ENCODE peak calls at places on chromosomes 2 and 18, in ten cellular contexts. D is HCT116, G is uterus, Q is suprapubic skin, J is adrenal gland, W is K562, Z is gastrocnemius medialis, M is A549, X is ovary, F is IMR-90. E is an unnamed sample. For H3K4me1, the result is how much of the 10 kb centered on the place peaks cover.

GRCh38 chr2:173355132-173355865 is 627 bp downstream of the CDCA7 start:
- DNase-seq in J (peak), Z (peak), Q (peak), G (peak), M (peak), W (peak), F (peak), D (peak), X (peak), E (peak)

GRCh38 chr2:125167820-125168219 is 1142.7 kb downstream of the CNTNAP5 start:
- DNase-seq in W (no peak), G (no peak), Z (no peak), D (no peak), J (no peak), F (peak), X (no peak), M (no peak), Q (no peak), E (no peak)

GRCh38 chr2:106644623-106645022 is 157.5 kb downstream of the CD8B2 start:
- DNase-seq in X (no peak), G (no peak), W (no peak), D (no peak), Z (no peak), M (no peak), J (no peak), Q (no peak), F (no peak), E (no peak)

GRCh38 chr2:46540496-46541342 is 61.4 kb downstream of the TMEM247 start:
- DNase-seq in F (peak), M (peak), X (no peak), J (peak), D (no peak), Q (no peak), W (no peak), Z (peak), G (peak), E (no peak)

GRCh38 chr2:109447811-109448210 is 166.0 kb downstream of the SEPTIN10 start:
- DNase-seq in Z (no peak), F (no peak), J (no peak), G (peak), W (no peak), M (no peak), Q (no peak), D (no peak), X (no peak), E (no peak)

GRCh38 chr2:163407296-163407695 is 328.5 kb downstream of the FIGN start:
- DNase-seq in W (no peak), X (no peak), Q (no peak), M (no peak), J (no peak), G (no peak), Z (no peak), F (peak), D (no peak), E (peak)

GRCh38 chr18:76256897-76257500 is 238.0 kb downstream of the ZNF516 start:
- DNase-seq in F (peak), M (peak), G (peak), X (peak), D (peak), W (no peak), J (no peak), Q (no peak), Z (no peak), E (no peak)

GRCh38 chr18:5296706-5297320 is 1.3 kb upstream of the ZBTB14 start:
- DNase-seq in G (peak), F (peak), D (peak), Q (peak), J (peak), X (peak), M (peak), W (peak), Z (peak), E (peak)

GRCh38 chr2:9773905-9774239 is 69.4 kb upstream of the TAF1B start:
- DNase-seq in Z (peak), M (no peak), G (no peak), Q (no peak), D (no peak), X (no peak), F (no peak), J (no peak), W (no peak), E (no peak)

GRCh38 chr2:15560404-15560987 is 638 bp downstream of the NBAS start:
- DNase-seq in W (no peak), G (no peak), X (peak), F (peak), M (peak), Q (no peak), D (no peak), Z (no peak), J (peak), E (peak)

GRCh38 chr2:172211507-172211906 is 108.8 kb upstream of the DLX2 start:
- DNase-seq in D (no peak), M (no peak), Q (no peak), W (no peak), G (no peak), J (no peak), X (no peak), F (peak), Z (no peak), E (no peak)

GRCh38 chr18:30527917-30528316 is 514.6 kb downstream of the DSC3 start:
- DNase-seq in W (no peak), Z (no peak), D (no peak), X (no peak), F (no peak), M (no peak), Q (no peak), G (no peak), J (no peak), E (no peak)

GRCh38 chr2:25851740-25852503 is 26.4 kb downstream of the ASXL2 start:
- DNase-seq in J (no peak), Q (no peak), M (peak), X (no peak), G (no peak), D (peak), W (peak), Z (no peak), F (peak), E (no peak)

GRCh38 chr2:44804406-44805235 is 136.9 kb upstream of the SIX3 start:
- DNase-seq in M (no peak), D (no peak), W (no peak), F (no peak), Z (no peak), G (no peak), J (no peak), X (no peak), Q (no peak), E (no peak)

GRCh38 chr2:189658281-189658680 is 3.0 kb upstream of the ASNSD1 start:
- DNase-seq in D (no peak), X (no peak), J (no peak), Q (no peak), F (no peak), W (no peak), G (no peak), M (no peak), Z (no peak), E (no peak)

GRCh38 chr18:7158201-7158600 is 40.6 kb upstream of the LAMA1 start:
- DNase-seq in Q (no peak), D (no peak), G (no peak), W (no peak), F (peak), J (no peak), Z (no peak), M (no peak), X (no peak), E (no peak)

GRCh38 chr2:160353166-160353565 is 140.4 kb downstream of the RBMS1 start:
- DNase-seq in F (no peak), Z (no peak), W (no peak), G (no peak), M (no peak), D (no peak), X (no peak), Q (no peak), J (no peak), E (no peak)

GRCh38 chr18:57931038-57931437 is 113.0 kb upstream of the NEDD4L start:
- DNase-seq in G (no peak), D (no peak), W (no peak), Q (no peak), Z (no peak), X (no peak), M (no peak), F (no peak), J (no peak), E (no peak)

GRCh38 chr2:52629944-52630343 is 1137.7 kb upstream of the CHAC2 start:
- DNase-seq in G (no peak), J (no peak), Q (no peak), Z (no peak), X (no peak), D (no peak), F (no peak), M (no peak), W (no peak), E (no peak)

GRCh38 chr2:36459725-36460137 is 104.2 kb downstream of the CRIM1 start:
- DNase-seq in J (peak), D (peak), Q (no peak), F (peak), M (peak), G (no peak), W (peak), X (no peak), Z (no peak), E (no peak)

GRCh38 chr2:203804070-203804469 is 63.5 kb upstream of the CTLA4 start:
- DNase-seq in W (no peak), G (no peak), Z (peak), M (no peak), J (no peak), Q (peak), X (no peak), D (no peak), F (peak), E (no peak)

GRCh38 chr2:173990970-173991819 is 26.0 kb upstream of the SP3 start:
- DNase-seq in Q (peak), X (peak), F (peak), M (no peak), J (no peak), D (no peak), G (peak), W (no peak), Z (peak), E (peak)

GRCh38 chr18:13218376-13219011 is at the start of gene LDLRAD4:
- DNase-seq in J (peak), Q (peak), X (no peak), Z (peak), W (no peak), D (no peak), G (peak), M (no peak), F (no peak), E (peak)

GRCh38 chr2:137689549-137689948 is 274.7 kb upstream of the HNMT start:
- DNase-seq in J (no peak), G (no peak), Q (no peak), Z (no peak), X (no peak), W (no peak), D (no peak), F (no peak), M (no peak), E (no peak)

GRCh38 chr2:231186325-231186724 is 12.1 kb upstream of the ARMC9 start:
- DNase-seq in F (no peak), Q (peak), W (no peak), J (no peak), Z (no peak), D (no peak), M (no peak), X (no peak), G (no peak), E (no peak)

GRCh38 chr2:126776701-126777619 is 121.0 kb downstream of the GYPC start:
- DNase-seq in X (peak), D (peak), F (peak), W (peak), G (peak), M (peak), Z (peak), J (peak), Q (peak), E (peak)

GRCh38 chr2:182240862-182241371 is 185.9 kb downstream of the PDE1A start:
- DNase-seq in D (peak), Q (no peak), F (peak), J (peak), G (peak), Z (no peak), M (peak), W (no peak), X (no peak), E (no peak)

GRCh38 chr2:96144481-96145027 is 686 bp downstream of the DUSP2 start:
- DNase-seq in J (no peak), W (no peak), Q (peak), D (no peak), X (no peak), F (no peak), M (no peak), G (no peak), Z (no peak), E (peak)

GRCh38 chr2:96145028-96145939 is at the start of gene DUSP2:
- DNase-seq in M (peak), Q (peak), G (peak), D (peak), X (peak), W (no peak), J (peak), F (peak), Z (peak), E (peak)

GRCh38 chr2:96143848-96144480 is 1.3 kb downstream of the DUSP2 start:
- DNase-seq in Q (peak), F (no peak), Z (no peak), X (peak), W (no peak), M (no peak), G (no peak), D (peak), J (no peak), E (no peak)

GRCh38 chr2:96142217-96143113 is 2.8 kb downstream of the DUSP2 start:
- DNase-seq in F (no peak), J (no peak), M (no peak), G (no peak), D (no peak), W (peak), Q (no peak), Z (no peak), X (peak), E (no peak)

GRCh38 chr2:96143231-96143847 is 1.9 kb downstream of the DUSP2 start:
- DNase-seq in M (no peak), W (no peak), D (no peak), G (no peak), Q (peak), Z (no peak), X (peak), J (no peak), F (no peak), E (no peak)
- H3K4me1 ChIP-seq in M (under half), W (under half), D (under half), G (under half), Q (half or more), Z (under half), X (under half), J (under half), F (under half), E (under half)

GRCh38 chr2:144358979-144359541 is 160.9 kb downstream of the ZEB2 start:
- DNase-seq in J (no peak), Z (no peak), M (no peak), F (peak), W (peak), Q (no peak), G (no peak), X (no peak), D (no peak), E (no peak)
- TF ChIP-seq POLR2A in J (no peak), Z (no peak), M (no peak), F (no peak), W (peak), Q (no peak), G (no peak), X (no peak), D (no peak), E (no peak)

DNA sequence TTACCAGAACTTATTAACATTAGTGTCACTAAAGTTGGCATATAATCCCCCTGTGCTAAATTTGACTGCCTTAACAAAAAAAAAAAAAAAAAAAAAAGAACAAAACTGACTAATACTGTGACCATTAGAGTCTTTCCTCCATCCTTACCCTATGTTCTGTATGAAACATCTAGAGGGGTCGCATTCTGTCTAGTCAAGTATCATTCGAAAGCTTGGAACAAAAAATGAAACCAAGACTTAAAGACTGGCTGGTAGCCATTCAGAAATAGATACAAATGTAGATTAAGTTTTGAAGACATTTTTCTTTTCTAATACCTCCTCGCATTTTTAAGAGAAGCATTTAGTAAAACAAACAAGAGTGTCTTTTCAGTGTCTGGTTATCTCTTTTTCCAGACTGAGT is 66.7 kb downstream of the SPATS2L start:
- DNase-seq in Q (no peak), X (no peak), M (no peak), W (no peak), J (no peak), Z (no peak), D (no peak), G (no peak), F (no peak), E (no peak)
- H3K4me1 ChIP-seq in Q (under half), X (under half), M (half or more), W (under half), J (under half), Z (half or more), D (under half), G (under half), F (under half), E (under half)

GRCh38 chr2:207253946-207254345 is 88.2 kb upstream of the KLF7 start:
- DNase-seq in X (no peak), G (no peak), F (peak), Q (no peak), M (peak), Z (no peak), D (no peak), J (no peak), W (no peak), E (no peak)

GRCh38 chr2:207256026-207256425 is 90.3 kb upstream of the KLF7 start:
- DNase-seq in M (no peak), Z (no peak), Q (no peak), D (no peak), J (no peak), W (no peak), F (no peak), G (no peak), X (no peak), E (no peak)

GRCh38 chr2:207254526-207255464 is 89.0 kb upstream of the KLF7 start:
- DNase-seq in Z (no peak), M (no peak), W (no peak), D (no peak), Q (no peak), F (peak), G (no peak), J (no peak), X (no peak), E (no peak)

GRCh38 chr2:207256476-207257207 is 90.9 kb upstream of the KLF7 start:
- DNase-seq in D (no peak), W (no peak), F (peak), X (no peak), M (no peak), G (no peak), Q (no peak), J (no peak), Z (no peak), E (no peak)

GRCh38 chr2:207255565-207255964 is 89.8 kb upstream of the KLF7 start:
- DNase-seq in M (no peak), X (no peak), Q (no peak), J (no peak), W (peak), F (no peak), G (no peak), D (no peak), Z (no peak), E (no peak)
- TF ChIP-seq POLR2A in M (no peak), X (no peak), Q (no peak), J (no peak), W (no peak), F (no peak), G (no peak), D (no peak), Z (no peak), E (no peak)

GRCh38 chr2:85160946-85161625 is 27.9 kb downstream of the TCF7L1 start:
- DNase-seq in Z (no peak), X (no peak), M (no peak), W (no peak), Q (no peak), D (no peak), F (no peak), J (no peak), G (no peak), E (no peak)

GRCh38 chr2:85156141-85156540 is 22.9 kb downstream of the TCF7L1 start:
- DNase-seq in Q (no peak), J (no peak), F (peak), X (no peak), Z (no peak), M (no peak), W (no peak), G (no peak), D (no peak), E (no peak)

GRCh38 chr2:85159589-85159988 is 26.4 kb downstream of the TCF7L1 start:
- DNase-seq in W (no peak), F (no peak), G (no peak), M (no peak), D (no peak), J (no peak), Q (no peak), X (no peak), Z (no peak), E (no peak)

GRCh38 chr2:85157345-85157744 is 24.2 kb downstream of the TCF7L1 start:
- DNase-seq in D (no peak), Q (no peak), J (no peak), G (no peak), F (no peak), Z (no peak), X (no peak), W (no peak), M (no peak), E (no peak)

GRCh38 chr2:85158559-85159273 is 25.5 kb downstream of the TCF7L1 start:
- DNase-seq in G (no peak), W (no peak), Q (no peak), Z (no peak), M (no peak), D (no peak), J (no peak), F (no peak), X (no peak), E (peak)
- H3K4me1 ChIP-seq in G (under half), W (under half), Q (half or more), Z (under half), M (under half), D (under half), J (under half), F (under half), X (under half), E (under half)

DNA sequence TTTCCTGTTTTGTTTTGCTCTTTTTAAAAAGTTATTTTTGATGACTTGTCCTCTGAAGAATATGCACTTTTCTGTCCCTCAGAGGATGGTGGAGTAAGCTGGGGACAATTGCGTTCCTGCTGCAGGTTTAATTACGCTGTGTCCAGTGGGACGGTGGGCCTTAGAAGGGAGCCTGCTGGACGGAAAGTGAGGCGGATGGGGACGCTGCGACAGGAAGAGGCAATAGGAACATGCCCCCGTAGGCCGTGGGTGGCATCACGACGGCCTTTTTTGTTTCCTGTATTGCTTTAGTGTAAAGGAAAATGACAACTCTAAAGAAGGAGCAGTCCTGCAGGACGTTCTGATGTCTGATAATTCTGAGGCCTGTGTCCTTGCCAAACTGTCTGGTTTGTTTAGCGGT is 121.6 kb downstream of the NFATC1 start:
- DNase-seq in X (no peak), Q (no peak), Z (no peak), W (no peak), M (no peak), F (no peak), D (no peak), G (no peak), J (no peak), E (no peak)
- TF ChIP-seq POLR2A in X (no peak), Q (no peak), Z (no peak), W (no peak), M (no peak), F (no peak), D (no peak), G (no peak), J (no peak), E (no peak)

GRCh38 chr2:100936070-100936741 is 65.9 kb upstream of the RPL31 start:
- DNase-seq in W (no peak), D (no peak), M (no peak), F (no peak), J (no peak), X (no peak), G (no peak), Z (no peak), Q (no peak), E (no peak)
- H3K4me1 ChIP-seq in W (under half), D (under half), M (under half), F (under half), J (under half), X (under half), G (under half), Z (under half), Q (under half), E (under half)

GRCh38 chr2:241490444-241490760 is 18.0 kb downstream of the STK25 start:
- DNase-seq in Z (no peak), M (no peak), W (peak), G (no peak), X (no peak), Q (no peak), F (peak), J (no peak), D (no peak), E (no peak)
- TF ChIP-seq POLR2A in Z (no peak), M (no peak), W (no peak), G (no peak), X (no peak), Q (no peak), F (no peak), J (no peak), D (no peak), E (no peak)

DNA sequence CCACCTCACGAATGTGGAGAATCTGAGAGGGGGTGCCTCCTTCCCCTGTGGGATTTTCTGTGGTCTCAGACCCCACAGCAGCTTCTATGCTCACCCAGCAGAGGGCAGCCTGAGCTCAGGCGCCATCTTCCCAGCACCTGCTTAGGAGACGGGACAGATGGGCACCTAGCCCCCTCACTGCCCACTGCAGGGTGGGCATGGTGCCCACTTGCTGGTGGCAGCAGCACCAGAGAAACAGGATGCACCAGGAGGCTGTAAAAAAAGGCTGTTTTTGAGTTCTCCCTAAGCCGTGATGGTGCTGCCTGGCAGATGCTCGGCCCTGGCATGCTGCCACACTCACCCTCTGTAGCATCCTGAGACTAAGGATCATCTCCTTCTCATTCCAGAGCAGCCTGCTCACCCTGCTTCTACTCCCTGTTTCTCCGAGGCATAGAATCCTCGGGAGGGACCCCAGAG is 19.1 kb upstream of the SLC20A1 start:
- DNase-seq in M (peak), X (peak), Q (peak), F (peak), J (peak), W (peak), Z (peak), G (peak), D (no peak), E (peak)
- H3K4me1 ChIP-seq in M (half or more), X (under half), Q (under half), F (under half), J (under half), W (under half), Z (under half), G (under half), D (half or more), E (under half)